ENCODE peak calls at places on chromosomes 12 and 14, in six cellular contexts. W is CD8-positive, alpha-beta T cell; N is sigmoid colon; K is neural progenitor cell; C is suprapubic skin; G is uterus. I is an unnamed sample.

GRCh38 chr14:96567289-96567899 is 65.2 kb downstream of the PAPOLA start:
- DNase-seq in N (no peak), K (peak; percentile 41), G (no peak), W (no peak), C (no peak), I (peak; percentile 60)

GRCh38 chr12:615620-616019 is 47.6 kb downstream of the NINJ2 start:
- DNase-seq in G (no peak), K (no peak), C (no peak), W (no peak), N (no peak), I (no peak)

GRCh38 chr14:60654303-60654925 is 5.1 kb upstream of the SIX1 start:
- DNase-seq in N (no peak), G (no peak), K (peak; percentile 16), C (no peak), W (no peak), I (no peak)

GRCh38 chr12:3313655-3314305 is 177.2 kb upstream of the PRMT8 start:
- DNase-seq in N (no peak), G (peak; percentile 48), K (peak; percentile 74), C (no peak), W (peak; percentile 27), I (peak; percentile 34)

GRCh38 chr14:73712540-73713141 is 1.5 kb downstream of the PNMA1 start:
- DNase-seq in G (no peak), K (peak; percentile 67), W (no peak), N (no peak), C (no peak), I (peak; percentile 25)

GRCh38 chr14:91372680-91373495 is 44.7 kb downstream of the CCDC88C start:
- DNase-seq in K (no peak), G (no peak), C (no peak), W (peak; percentile 63), N (no peak), I (no peak)

GRCh38 chr12:91178139-91178561 is 4.5 kb downstream of the DCN start:
- DNase-seq in W (no peak), C (no peak), K (no peak), N (no peak), G (peak; percentile 43), I (peak; percentile 77)

GRCh38 chr14:59688224-59689170 is 111.9 kb upstream of the CCDC175 start:
- DNase-seq in C (no peak), W (no peak), N (no peak), G (no peak), K (peak; percentile 69), I (peak; percentile 66)

GRCh38 chr12:45671254-45671653 is 58.3 kb upstream of the ARID2 start:
- DNase-seq in C (no peak), K (no peak), G (no peak), N (no peak), W (no peak), I (peak; percentile 67)

GRCh38 chr12:91138337-91138905 is 27.1 kb upstream of the LUM start:
- DNase-seq in G (peak; percentile 37), K (peak; percentile 14), N (peak; percentile 73), C (no peak), W (no peak), I (peak; percentile 62)

GRCh38 chr12:57990241-57990883 is 49.0 kb downstream of the ATP23 start:
- DNase-seq in W (no peak), G (no peak), C (no peak), K (no peak), N (no peak), I (no peak)

GRCh38 chr14:104359301-104359968 is 220.1 kb upstream of the C14orf180 start:
- DNase-seq in C (peak; percentile 76), K (no peak), N (peak; percentile 45), G (no peak), W (no peak), I (no peak)

GRCh38 chr12:96520767-96521166 is 31.4 kb downstream of the CFAP54 start:
- DNase-seq in N (no peak), C (no peak), K (no peak), W (no peak), G (no peak), I (peak; percentile 34)

GRCh38 chr12:24172031-24172772 is 222.7 kb upstream of the SOX5 start:
- DNase-seq in N (no peak), G (no peak), K (peak; percentile 17), C (no peak), W (no peak), I (no peak)

GRCh38 chr12:82124711-82125110 is 233.5 kb downstream of the CCDC59 start:
- DNase-seq in W (no peak), N (no peak), C (no peak), K (no peak), G (no peak), I (no peak)

GRCh38 chr14:101035466-101036225 is 132.1 kb upstream of the RTL1 start:
- DNase-seq in C (peak; percentile 54), N (peak; percentile 30), G (peak; percentile 6), W (no peak), K (no peak), I (no peak)

GRCh38 chr14:105217764-105218163 is 30.6 kb upstream of the BTBD6 start:
- DNase-seq in K (no peak), G (no peak), N (no peak), C (no peak), W (no peak), I (no peak)

GRCh38 chr12:91877461-91878230 is 268.0 kb downstream of the BTG1 start:
- DNase-seq in K (no peak), W (peak; percentile 70), N (no peak), C (no peak), G (no peak), I (no peak)

GRCh38 chr12:7114851-7115250 is 5.8 kb upstream of the C1RL start:
- DNase-seq in W (no peak), N (no peak), K (no peak), C (peak; percentile 24), G (no peak), I (no peak)

GRCh38 chr14:68695326-68695768 is 97.5 kb downstream of the ZFP36L1 start:
- DNase-seq in C (peak; percentile 83), K (no peak), W (no peak), G (peak; percentile 74), N (peak; percentile 77), I (peak; percentile 100)

GRCh38 chr14:105023791-105024480 is 3.1 kb upstream of the CDCA4 start:
- DNase-seq in K (no peak), C (no peak), G (no peak), W (no peak), N (no peak), I (peak; percentile 39)

GRCh38 chr12:67728296-67728666 is 79.7 kb downstream of the DYRK2 start:
- DNase-seq in N (no peak), C (no peak), G (no peak), W (no peak), K (no peak), I (no peak)

GRCh38 chr14:39175445-39176262 is 600 bp downstream of the PNN start:
- DNase-seq in C (no peak), G (no peak), W (no peak), N (no peak), K (peak; percentile 72), I (peak; percentile 38)

GRCh38 chr12:65510584-65511050 is 232.1 kb downstream of the MSRB3 start:
- DNase-seq in G (peak; percentile 55), C (no peak), W (no peak), K (peak; percentile 89), N (no peak), I (peak; percentile 82)

GRCh38 chr12:52789637-52790426 is 6.1 kb downstream of the KRT3 start:
- DNase-seq in K (no peak), W (no peak), G (no peak), C (peak; percentile 72), N (no peak), I (no peak)

GRCh38 chr14:92613008-92613658 is 99.6 kb downstream of the RIN3 start:
- DNase-seq in K (peak; percentile 78), C (no peak), G (no peak), N (no peak), W (peak; percentile 67), I (peak; percentile 23)

GRCh38 chr12:125315771-125316170 is 250.5 kb downstream of the AACS start:
- DNase-seq in N (no peak), G (no peak), C (no peak), K (no peak), W (no peak), I (no peak)

GRCh38 chr14:90522585-90523191 is 125.9 kb downstream of the CALM1 start:
- DNase-seq in N (peak; percentile 95), W (no peak), C (no peak), K (peak; percentile 61), G (peak; percentile 89), I (no peak)

GRCh38 chr14:32372154-32372553 is 43.1 kb downstream of the AKAP6 start:
- DNase-seq in G (no peak), K (no peak), W (no peak), C (no peak), N (no peak), I (peak; percentile 98)

GRCh38 chr12:22275847-22276246 is 58.7 kb downstream of the ST8SIA1 start:
- DNase-seq in W (no peak), G (peak; percentile 94), K (no peak), N (peak; percentile 98), C (peak; percentile 94), I (peak; percentile 100)

GRCh38 chr12:130222519-130223255 is 60.4 kb downstream of the FZD10 start:
- DNase-seq in C (no peak), K (peak; percentile 83), W (no peak), N (no peak), G (no peak), I (no peak)
- TF ChIP-seq CTCF in C (no peak), K (peak; percentile 53), W (no peak), N (no peak), G (no peak), I (no peak)

GRCh38 chr14:69932391-69932790 is 53.2 kb downstream of the SMOC1 start:
- DNase-seq in C (no peak), K (peak; percentile 94), N (no peak), G (no peak), W (no peak), I (no peak)
- H3K4me3 ChIP-seq in C (no peak overlapping the region), K (peak overlapping the region; percentile 0), N (no peak overlapping the region), G (no peak overlapping the region), W (no peak overlapping the region), I (no peak overlapping the region)

DNA sequence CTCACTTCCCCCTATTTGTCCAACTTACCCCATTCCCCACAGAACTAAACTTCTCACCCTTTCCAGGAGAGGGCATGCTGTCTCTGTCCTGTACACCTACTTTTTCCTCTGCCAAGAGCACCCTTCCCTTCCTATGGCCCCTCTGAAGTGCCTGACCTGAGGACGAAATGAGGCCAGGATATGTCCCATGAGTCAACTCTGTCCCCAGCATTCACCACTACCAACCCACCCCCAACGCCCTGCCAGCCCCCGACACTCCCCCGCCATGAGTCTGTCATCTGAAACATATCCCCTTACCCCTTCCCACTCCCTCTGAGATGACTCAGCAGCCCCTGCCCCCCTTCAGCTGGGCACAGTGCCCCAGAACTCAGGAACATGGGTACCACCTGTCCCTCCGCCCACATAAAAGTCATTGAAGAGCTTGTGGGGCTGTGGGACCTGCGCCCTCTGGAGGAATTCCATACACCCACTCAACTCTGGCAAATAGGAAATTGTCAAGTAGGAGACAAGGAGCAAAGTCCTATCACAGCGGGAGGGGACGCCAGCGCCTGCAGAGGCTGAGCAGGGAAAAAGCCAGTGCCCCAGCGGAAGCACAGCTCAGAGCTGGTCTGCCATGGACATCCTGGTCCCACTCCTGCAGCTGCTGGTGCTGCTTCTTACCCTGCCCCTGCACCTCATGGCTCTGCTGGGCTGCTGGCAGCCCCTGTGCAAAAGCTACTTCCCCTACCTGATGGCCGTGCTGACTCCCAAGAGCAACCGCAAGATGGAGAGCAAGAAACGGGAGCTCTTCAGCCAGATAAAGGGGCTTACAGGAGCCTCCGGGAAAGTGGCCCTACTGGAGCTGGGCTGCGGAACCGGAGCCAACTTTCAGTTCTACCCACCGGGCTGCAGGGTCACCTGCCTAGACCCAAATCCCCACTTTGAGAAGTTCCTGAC is 26.3 kb downstream of the ITGA7 start:
- DNase-seq in G (peak; percentile 45), C (no peak), K (peak; percentile 89), N (peak; percentile 81), W (no peak), I (peak; percentile 75)
- TF ChIP-seq CTCF in G (no peak), C (peak; percentile 3), K (peak; percentile 58), N (peak; percentile 48), W (no peak), I (peak; percentile 38)

GRCh38 chr14:22487941-22488340 is 101.1 kb downstream of the DAD1 start:
- DNase-seq in W (no peak), N (no peak), C (no peak), K (no peak), G (no peak), I (no peak)
- H3K4me3 ChIP-seq in W (peak overlapping the region; percentile 15), N (no peak overlapping the region), C (no peak overlapping the region), K (no peak overlapping the region), G (no peak overlapping the region), I (no peak overlapping the region)

I was measured in cardiac fibroblast.